ENCODE peak calls at places on chromosomes 4 and X, in seven cellular contexts. Y, P, O, W, Q, D and G are unnamed samples.

GRCh38 chr4:7630559-7631287 is 196.0 kb upstream of the PSAPL1 start:
- DNase-seq in Y (no peak), P (no peak), O (peak), W (no peak), Q (no peak), D (peak), G (no peak)

GRCh38 chr4:153927546-153927945 is 138.7 kb upstream of the SFRP2 start:
- DNase-seq in Y (no peak), P (no peak), O (no peak), W (no peak), Q (no peak), D (no peak), G (peak)

GRCh38 chr4:107856901-107857300 is 32.2 kb downstream of the SGMS2 start:
- DNase-seq in Y (no peak), P (no peak), O (no peak), W (no peak), Q (no peak), D (no peak), G (no peak)

GRCh38 chr4:185011408-185011807 is 6.9 kb upstream of the HELT start:
- DNase-seq in Y (peak), P (no peak), O (no peak), W (no peak), Q (peak), D (no peak), G (no peak)

GRCh38 chrX:39497717-39498265 is 600.0 kb downstream of the BCOR start:
- DNase-seq in Y (no peak), P (no peak), O (no peak), W (no peak), Q (no peak), D (no peak), G (no peak)

GRCh38 chr4:92968556-92968955 is 664.8 kb downstream of the GRID2 start:
- DNase-seq in Y (no peak), P (no peak), O (no peak), W (no peak), Q (no peak), D (no peak), G (no peak)

GRCh38 chrX:39975094-39975865 is 122.5 kb downstream of the BCOR start:
- DNase-seq in Y (no peak), P (no peak), O (no peak), W (no peak), Q (no peak), D (no peak), G (no peak)

GRCh38 chrX:47649781-47650163 is 591 bp downstream of the ELK1 start:
- DNase-seq in Y (no peak), P (peak), O (no peak), W (no peak), Q (no peak), D (no peak), G (no peak)

GRCh38 chrX:63784346-63784901 is 590 bp downstream of the ARHGEF9 start:
- DNase-seq in Y (no peak), P (no peak), O (no peak), W (no peak), Q (peak), D (no peak), G (no peak)

GRCh38 chrX:13377537-13377936 is 57.7 kb upstream of the ATXN3L start:
- DNase-seq in Y (no peak), P (no peak), O (no peak), W (no peak), Q (no peak), D (no peak), G (no peak)

GRCh38 chr4:127634181-127634580 is 1.4 kb downstream of the INTU start:
- DNase-seq in Y (no peak), P (no peak), O (no peak), W (no peak), Q (no peak), D (no peak), G (peak)

GRCh38 chr4:184950117-184950830 is 68.0 kb upstream of the HELT start:
- DNase-seq in Y (no peak), P (no peak), O (no peak), W (no peak), Q (no peak), D (no peak), G (no peak)

GRCh38 chr4:69995526-69996016 is at the start of gene STATH:
- DNase-seq in Y (no peak), P (no peak), O (no peak), W (no peak), Q (no peak), D (no peak), G (peak)

GRCh38 chr4:111778543-111778942 is 366.7 kb upstream of the FAM241A start:
- DNase-seq in Y (no peak), P (no peak), O (no peak), W (no peak), Q (peak), D (no peak), G (no peak)

GRCh38 chrX:39716401-39716800 is 381.4 kb downstream of the BCOR start:
- DNase-seq in Y (no peak), P (no peak), O (no peak), W (no peak), Q (peak), D (no peak), G (no peak)

GRCh38 chr4:68180858-68181531 is 51.3 kb upstream of the TMPRSS11F start:
- DNase-seq in Y (no peak), P (no peak), O (peak), W (no peak), Q (no peak), D (no peak), G (peak)

GRCh38 chr4:126778348-126778747 is 854.4 kb upstream of the INTU start:
- DNase-seq in Y (no peak), P (no peak), O (peak), W (no peak), Q (no peak), D (no peak), G (no peak)

GRCh38 chr4:145177511-145177905 is 2.9 kb downstream of the OTUD4 start:
- DNase-seq in Y (no peak), P (no peak), O (no peak), W (peak), Q (no peak), D (no peak), G (no peak)

GRCh38 chrX:130636277-130636676 is 234.5 kb downstream of the RBMX2 start:
- DNase-seq in Y (no peak), P (no peak), O (no peak), W (no peak), Q (no peak), D (no peak), G (no peak)

GRCh38 chr4:15756361-15756861 is 21.7 kb upstream of the CD38 start:
- DNase-seq in Y (peak), P (no peak), O (peak), W (no peak), Q (no peak), D (no peak), G (no peak)

GRCh38 chrX:105610401-105610800 is 211.9 kb upstream of the NRK start:
- DNase-seq in Y (no peak), P (no peak), O (no peak), W (no peak), Q (no peak), D (no peak), G (no peak)

GRCh38 chr4:3476341-3476747 is 13.2 kb downstream of the DOK7 start:
- DNase-seq in Y (no peak), P (no peak), O (no peak), W (no peak), Q (peak), D (no peak), G (no peak)

GRCh38 chr4:184805462-184806245 is 20.1 kb downstream of the ACSL1 start:
- DNase-seq in Y (no peak), P (no peak), O (no peak), W (peak), Q (no peak), D (no peak), G (no peak)

GRCh38 chr4:141180991-141181760 is 39.5 kb upstream of the ZNF330 start:
- DNase-seq in Y (no peak), P (no peak), O (peak), W (no peak), Q (no peak), D (no peak), G (no peak)

GRCh38 chr4:43242611-43243010 is 350.1 kb downstream of the GRXCR1 start:
- DNase-seq in Y (no peak), P (no peak), O (no peak), W (no peak), Q (no peak), D (no peak), G (no peak)

DNA sequence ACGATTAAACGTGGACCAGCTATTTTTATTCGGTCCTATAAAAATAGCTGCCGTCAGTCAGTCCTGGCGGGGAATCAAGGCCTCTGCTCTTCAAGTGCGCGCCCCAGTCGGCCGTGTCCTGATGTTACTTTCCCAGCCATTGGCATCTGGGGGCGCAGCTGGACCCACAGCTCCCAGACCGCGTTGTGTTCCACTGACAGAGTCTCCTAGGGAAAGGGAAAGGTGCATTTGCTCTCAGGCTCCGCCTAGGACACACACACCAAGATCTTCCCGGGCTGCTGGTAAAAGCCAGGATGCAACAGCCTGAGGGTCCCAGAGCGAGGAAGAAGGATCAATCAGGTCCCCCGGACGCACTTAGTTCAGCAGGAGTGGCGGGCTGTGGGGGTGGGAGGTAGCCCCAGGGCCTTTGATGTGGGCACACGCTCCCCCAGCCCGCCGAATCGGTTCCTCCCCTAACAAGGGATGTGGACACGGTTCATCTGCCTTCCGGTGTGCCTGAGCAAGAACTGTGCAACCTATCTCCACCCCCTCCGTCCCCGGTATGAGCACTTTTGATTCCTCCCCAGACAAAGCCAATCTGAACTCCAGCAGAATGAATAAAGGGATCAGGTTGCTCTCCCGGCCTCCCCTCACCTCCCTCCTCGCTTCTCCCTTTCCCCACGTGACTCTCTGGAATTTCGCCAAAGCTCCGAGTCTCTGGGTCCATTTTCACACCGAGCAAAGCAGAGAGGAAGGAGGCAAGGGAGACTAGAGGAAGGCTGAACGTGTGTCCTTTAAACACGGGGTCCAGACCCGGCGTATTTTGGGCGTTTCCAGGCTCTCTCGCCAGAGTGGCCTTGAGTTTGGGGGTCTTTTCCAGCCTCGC is 626 bp upstream of the FRAS1 start:
- DNase-seq in Y (no peak), P (peak), O (peak), W (peak), Q (peak), D (peak), G (no peak)
- TF ChIP-seq CTCF in Y (no peak), P (no peak), O (peak), W (no peak), Q (peak), D (no peak), G (peak)

DNA sequence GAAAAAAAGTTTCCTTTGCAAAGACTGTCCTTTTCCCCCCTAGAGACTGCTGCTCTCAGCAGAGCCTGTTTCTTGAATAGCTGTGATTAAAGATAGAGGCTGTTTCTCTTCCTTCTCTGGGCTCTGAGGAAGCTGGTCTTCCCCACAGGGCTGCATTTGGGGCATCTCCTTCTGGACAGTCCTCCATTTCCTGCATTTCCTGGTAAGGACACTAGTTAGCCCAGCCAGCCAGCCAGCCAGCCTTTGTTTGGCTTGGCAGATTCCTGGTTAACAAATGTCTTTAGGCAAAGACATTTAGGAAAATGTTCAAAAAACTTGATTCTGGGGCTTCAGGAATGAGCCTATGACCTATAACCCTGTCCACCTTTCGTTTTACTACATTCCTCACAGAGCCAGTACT is 34.0 kb upstream of the PLAC1 start:
- DNase-seq in Y (no peak), P (no peak), O (no peak), W (no peak), Q (no peak), D (no peak), G (no peak)
- H3K4me3 ChIP-seq in Y (no peak), P (no peak), O (no peak), W (no peak), Q (no peak), D (no peak), G (no peak)

DNA sequence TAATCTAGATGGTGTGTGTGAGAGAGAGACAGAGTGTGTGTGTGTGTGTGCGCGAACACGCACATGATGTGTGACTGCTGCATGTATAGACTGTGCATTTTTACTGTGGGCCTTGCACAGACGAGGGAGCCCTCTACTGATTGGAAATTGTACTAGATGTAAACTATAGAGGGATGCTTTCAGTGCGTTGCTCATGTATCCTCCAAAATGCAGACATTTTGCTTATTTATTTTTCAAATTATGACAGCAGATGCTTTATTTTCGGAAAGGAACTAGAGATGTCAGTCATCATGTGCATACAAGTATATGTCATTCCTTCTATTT is 168.4 kb upstream of the GK2 start:
- DNase-seq in Y (no peak), P (no peak), O (no peak), W (no peak), Q (peak), D (no peak), G (peak)
- TF ChIP-seq CTCF in Y (no peak), P (no peak), O (peak), W (no peak), Q (peak), D (peak), G (peak)

DNA sequence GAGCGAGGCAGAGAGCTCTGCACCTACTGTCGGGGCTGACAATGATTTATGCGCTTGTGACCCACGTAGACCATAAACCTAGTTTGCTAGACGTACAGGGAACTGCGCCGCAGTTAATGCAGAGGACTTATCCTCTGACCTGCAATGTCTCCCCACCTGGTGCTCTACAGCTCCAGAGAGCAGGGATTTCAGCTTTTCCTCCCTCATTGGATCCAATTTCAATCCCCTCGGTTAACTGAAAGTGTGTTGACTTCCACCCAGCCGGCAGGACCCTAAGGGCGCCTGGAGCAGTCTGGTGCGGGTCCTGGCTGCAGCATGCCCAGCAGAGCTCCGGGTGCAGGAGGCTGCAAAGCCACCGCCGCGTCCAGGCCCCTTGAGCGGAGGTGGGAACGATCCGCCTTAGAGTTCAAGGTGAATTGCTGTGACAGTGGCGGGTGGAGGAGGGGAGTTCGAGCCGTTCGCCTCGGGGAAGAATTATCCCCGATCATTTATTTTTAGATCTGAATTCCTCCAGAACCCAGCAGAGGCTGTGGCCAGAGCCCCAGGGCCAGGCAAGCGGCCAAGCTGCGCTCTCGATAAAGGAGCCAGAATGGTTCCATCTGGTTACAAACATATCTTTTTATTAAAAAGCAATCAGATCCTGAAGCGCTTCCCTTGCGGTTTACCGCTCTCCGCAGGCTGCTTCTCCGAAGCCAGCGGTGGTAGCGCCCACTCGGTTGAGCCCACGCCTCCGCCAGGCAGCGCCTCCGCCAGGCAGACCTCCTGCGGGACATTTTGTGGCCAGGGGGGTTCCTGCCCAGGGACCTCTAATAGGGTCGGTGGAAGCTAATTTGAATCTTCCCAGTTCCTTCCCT is 66.0 kb downstream of the FBXO8 start:
- DNase-seq in Y (no peak), P (no peak), O (no peak), W (no peak), Q (peak), D (no peak), G (no peak)
- H3K4me3 ChIP-seq in Y (no peak), P (peak), O (no peak), W (peak), Q (no peak), D (peak), G (peak)

DNA sequence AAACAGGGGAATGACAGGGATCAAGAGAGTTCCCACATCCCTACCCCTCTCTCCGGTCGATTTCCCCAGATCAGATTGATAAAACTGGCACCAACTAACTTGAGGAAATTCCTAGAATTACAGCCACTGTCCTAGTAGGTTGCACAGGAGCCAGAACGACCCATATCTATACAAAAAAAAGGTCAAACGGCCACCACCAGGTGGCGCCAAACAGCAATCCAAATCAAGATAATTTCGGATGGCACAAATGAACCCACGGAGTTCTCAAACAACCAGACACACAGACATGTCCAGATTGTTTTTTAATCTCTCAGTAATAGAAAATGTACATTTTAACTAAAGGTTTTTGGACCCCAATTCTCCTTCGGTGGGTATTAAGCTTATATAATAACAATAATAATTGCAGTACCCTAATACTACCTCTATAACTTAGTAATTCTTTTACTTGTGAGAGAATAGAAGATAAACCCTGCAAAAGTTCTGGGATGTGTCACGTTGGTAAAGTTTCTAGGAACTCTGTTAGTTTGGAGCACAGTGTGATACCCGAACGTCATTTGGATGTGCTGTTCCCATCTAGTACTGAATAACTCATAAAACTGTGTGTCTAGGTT is 212.6 kb downstream of the SPOCK3 start:
- DNase-seq in Y (peak), P (peak), O (peak), W (peak), Q (peak), D (peak), G (no peak)
- TF ChIP-seq CTCF in Y (peak), P (no peak), O (peak), W (peak), Q (peak), D (peak), G (peak)

DNA sequence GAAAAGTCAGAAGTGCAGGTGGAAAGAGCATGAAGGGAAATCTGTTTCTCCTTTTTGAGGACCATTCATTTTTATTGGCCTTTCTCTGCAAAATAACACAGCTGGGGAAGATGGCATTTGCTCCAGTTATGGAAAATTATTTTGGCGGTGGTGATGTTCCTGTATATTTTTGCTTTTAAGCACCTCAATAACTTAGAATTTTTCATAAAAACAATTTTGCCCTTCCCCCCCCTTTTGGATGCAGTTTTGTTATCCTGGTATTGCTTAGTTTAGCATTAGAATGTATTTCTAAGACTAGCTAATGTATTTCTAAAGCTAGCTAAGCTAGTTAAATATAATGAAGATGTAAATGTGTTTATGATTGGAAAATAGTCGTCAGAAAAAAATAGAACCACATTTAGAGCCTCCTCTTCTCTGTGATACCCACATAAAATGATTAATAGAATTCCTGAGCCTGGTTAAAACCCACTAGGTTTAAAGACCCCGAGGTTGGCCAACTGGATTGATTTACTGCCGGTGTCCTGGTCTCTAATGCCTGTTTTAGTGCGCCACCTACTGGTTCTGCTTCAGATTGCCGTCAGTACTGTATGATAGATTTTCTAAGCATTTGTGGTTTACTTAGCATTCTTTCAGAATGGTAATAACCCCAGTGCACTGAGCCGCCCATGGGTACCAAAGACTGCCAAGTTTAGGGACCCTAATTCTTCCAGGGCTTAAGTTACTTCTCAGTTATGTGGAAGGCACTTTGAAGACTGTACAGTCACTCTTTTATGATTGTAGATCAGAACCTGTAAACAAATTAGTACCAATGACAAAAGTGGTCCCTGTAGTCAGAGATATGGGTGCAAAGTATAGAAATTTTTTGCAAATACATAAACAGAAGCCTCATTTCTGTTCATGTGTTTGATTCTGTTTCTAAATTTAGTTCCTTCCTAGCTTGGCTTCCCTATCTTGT is 11.4 kb downstream of the KLF3 start:
- DNase-seq in Y (peak), P (peak), O (no peak), W (peak), Q (peak), D (peak), G (peak)
- H3K4me3 ChIP-seq in Y (peak), P (no peak), O (no peak), W (no peak), Q (no peak), D (no peak), G (no peak)

GRCh38 chr4:88033309-88033708 is 25.9 kb downstream of the PKD2 start:
- DNase-seq in Y (peak), P (no peak), O (no peak), W (no peak), Q (peak), D (no peak), G (no peak)
- TF ChIP-seq CTCF in Y (peak), P (no peak), O (peak), W (peak), Q (peak), D (peak), G (peak)